ENCODE peak calls at places on chromosomes 3 and 15, in nine cellular contexts. L, U, Z, O, R, H, J, E and I are unnamed samples.

GRCh38 chr3:10194328-10195071 is 29.8 kb downstream of the IRAK2 start:
- DNase-seq in O (no peak), E (no peak), L (no peak), U (peak), Z (peak), R (no peak), J (peak), H (no peak), I (no peak)

GRCh38 chr15:67025719-67026118 is 39.7 kb upstream of the SMAD3 start:
- DNase-seq in E (no peak), Z (peak), U (no peak), L (peak), J (peak), H (peak), R (peak), O (no peak), I (peak)

GRCh38 chr3:99866167-99866810 is 48.6 kb downstream of the CMSS1 start:
- DNase-seq in R (peak), H (peak), Z (peak), E (no peak), O (no peak), L (no peak), J (no peak), U (peak), I (peak)

GRCh38 chr3:3636815-3637214 is 162.4 kb upstream of the LRRN1 start:
- DNase-seq in Z (peak), E (no peak), R (no peak), H (no peak), O (no peak), U (no peak), L (no peak), J (no peak), I (no peak)

GRCh38 chr3:185995352-185995751 is 57.5 kb upstream of the TRA2B start:
- DNase-seq in J (no peak), O (no peak), R (no peak), Z (peak), L (no peak), U (no peak), E (no peak), H (peak), I (peak)

GRCh38 chr3:14588713-14589112 is 48.6 kb upstream of the GRIP2 start:
- DNase-seq in R (no peak), U (no peak), J (no peak), H (no peak), Z (no peak), E (no peak), O (no peak), L (no peak), I (peak)

GRCh38 chr3:20054549-20054987 is 14.3 kb downstream of the KAT2B start:
- DNase-seq in H (peak), Z (peak), O (no peak), R (peak), E (no peak), J (no peak), L (peak), U (no peak), I (peak)

GRCh38 chr15:70093481-70094309 is 4.0 kb downstream of the TLE3 start:
- DNase-seq in R (no peak), J (peak), O (no peak), E (peak), L (peak), H (no peak), U (no peak), Z (no peak), I (peak)

GRCh38 chr3:9395570-9396300 is 1.7 kb upstream of the SETD5 start:
- DNase-seq in Z (no peak), E (no peak), O (no peak), R (no peak), U (no peak), L (no peak), J (no peak), H (no peak), I (no peak)

GRCh38 chr15:31314380-31314779 is 12.3 kb upstream of the KLF13 start:
- DNase-seq in L (no peak), H (no peak), O (no peak), U (no peak), Z (no peak), R (no peak), E (no peak), J (no peak), I (no peak)

GRCh38 chr15:64892850-64893403 is 18.8 kb upstream of the ANKDD1A start:
- DNase-seq in H (no peak), U (no peak), O (no peak), J (no peak), L (no peak), E (no peak), Z (no peak), R (no peak), I (no peak)

GRCh38 chr15:26945046-26945445 is 25.9 kb upstream of the GABRG3 start:
- DNase-seq in U (no peak), J (no peak), H (no peak), R (no peak), Z (no peak), O (no peak), E (no peak), L (no peak), I (no peak)

GRCh38 chr3:169914321-169914720 is 2.9 kb downstream of the SAMD7 start:
- DNase-seq in O (no peak), U (no peak), Z (peak), R (peak), E (no peak), H (peak), J (no peak), L (peak), I (no peak)

GRCh38 chr15:86572368-86572841 is 492.7 kb downstream of the AGBL1 start:
- DNase-seq in H (no peak), E (no peak), Z (no peak), U (no peak), O (no peak), R (no peak), L (no peak), J (no peak), I (no peak)

GRCh38 chr3:149216195-149216869 is 5.3 kb downstream of the CP start:
- DNase-seq in E (no peak), O (no peak), H (no peak), L (no peak), U (no peak), Z (no peak), R (no peak), J (peak), I (no peak)

GRCh38 chr15:55587321-55588069 is 650 bp downstream of the PYGO1 start:
- DNase-seq in Z (peak), H (peak), O (no peak), L (peak), U (peak), J (no peak), R (peak), E (no peak), I (peak)

GRCh38 chr15:93835378-93835777 is 396.0 kb upstream of the MCTP2 start:
- DNase-seq in J (no peak), U (no peak), O (no peak), H (no peak), L (no peak), Z (no peak), R (no peak), E (no peak), I (no peak)

GRCh38 chr3:14150078-14150477 is 25.2 kb downstream of the TMEM43 start:
- DNase-seq in R (no peak), E (no peak), O (no peak), U (no peak), J (no peak), L (no peak), Z (no peak), H (no peak), I (no peak)